ENCODE peak calls at places on chromosomes 12 and 14, in six cellular contexts. One of them, this sample, is unnamed. For H3K36me3, the result is how much of the 10 kb centered on the place peaks cover.

GRCh38 chr12:87529386-87529785 is 499.8 kb downstream of the C12orf50 start:
- DNase-seq in tibial nerve: no peak
- DNase-seq in stomach: no peak
- DNase-seq in transverse colon: no peak
- DNase-seq in ovary: no peak
- DNase-seq in H1: no peak
- DNase-seq in this sample: no peak

GRCh38 chr12:113099364-113099763 is 36.2 kb downstream of the RASAL1 start:
- DNase-seq in tibial nerve: no peak
- DNase-seq in stomach: no peak
- DNase-seq in transverse colon: no peak
- DNase-seq in ovary: no peak
- DNase-seq in H1: no peak
- DNase-seq in this sample: no peak

GRCh38 chr12:28415755-28416154 is 225.5 kb downstream of the CCDC91 start:
- DNase-seq in tibial nerve: no peak
- DNase-seq in stomach: no peak
- DNase-seq in transverse colon: no peak
- DNase-seq in ovary: no peak
- DNase-seq in H1: no peak
- DNase-seq in this sample: no peak

GRCh38 chr12:69309461-69309860 is 38.7 kb upstream of the LYZ start:
- DNase-seq in tibial nerve: no peak
- DNase-seq in stomach: no peak
- DNase-seq in transverse colon: no peak
- DNase-seq in ovary: no peak
- DNase-seq in H1: no peak
- DNase-seq in this sample: no peak

GRCh38 chr12:114933428-114934160 is 249.6 kb upstream of the TBX3 start:
- DNase-seq in tibial nerve: no peak
- DNase-seq in stomach: no peak
- DNase-seq in transverse colon: no peak
- DNase-seq in ovary: no peak
- DNase-seq in H1: no peak
- DNase-seq in this sample: no peak

GRCh38 chr14:70514168-70515069 is 20.4 kb downstream of the ADAM20 start:
- DNase-seq in tibial nerve: no peak
- DNase-seq in stomach: no peak
- DNase-seq in transverse colon: no peak
- DNase-seq in ovary: no peak
- DNase-seq in H1: no peak
- DNase-seq in this sample: no peak

GRCh38 chr12:105336411-105336810 is 5.9 kb downstream of the C12orf75 start:
- DNase-seq in tibial nerve: no peak
- DNase-seq in stomach: no peak
- DNase-seq in transverse colon: no peak
- DNase-seq in ovary: no peak
- DNase-seq in H1: no peak
- DNase-seq in this sample: peak

GRCh38 chr12:6547987-6548386 is 7.9 kb downstream of the IFFO1 start:
- DNase-seq in tibial nerve: peak
- DNase-seq in stomach: no peak
- DNase-seq in transverse colon: no peak
- DNase-seq in ovary: peak
- DNase-seq in H1: no peak
- DNase-seq in this sample: no peak

GRCh38 chr12:62684586-62685295 is 218.1 kb downstream of the MON2 start:
- DNase-seq in tibial nerve: peak
- DNase-seq in stomach: no peak
- DNase-seq in transverse colon: peak
- DNase-seq in ovary: peak
- DNase-seq in H1: no peak
- DNase-seq in this sample: peak

GRCh38 chr12:30725739-30726138 is 29.0 kb downstream of the CAPRIN2 start:
- DNase-seq in tibial nerve: no peak
- DNase-seq in stomach: no peak
- DNase-seq in transverse colon: no peak
- DNase-seq in ovary: no peak
- DNase-seq in H1: no peak
- DNase-seq in this sample: no peak

GRCh38 chr14:35287481-35288013 is 4.6 kb upstream of the PSMA6 start:
- DNase-seq in tibial nerve: no peak
- DNase-seq in stomach: peak
- DNase-seq in transverse colon: peak
- DNase-seq in ovary: no peak
- DNase-seq in H1: no peak
- DNase-seq in this sample: no peak

GRCh38 chr14:74034572-74034971 is 15.4 kb downstream of the BBOF1 start:
- DNase-seq in tibial nerve: no peak
- DNase-seq in stomach: no peak
- DNase-seq in transverse colon: no peak
- DNase-seq in ovary: no peak
- DNase-seq in H1: no peak
- DNase-seq in this sample: no peak

GRCh38 chr14:37116933-37117844 is 55.2 kb downstream of the SLC25A21 start:
- DNase-seq in tibial nerve: no peak
- DNase-seq in stomach: no peak
- DNase-seq in transverse colon: no peak
- DNase-seq in ovary: no peak
- DNase-seq in H1: no peak
- DNase-seq in this sample: no peak

GRCh38 chr12:5655120-5655519 is 223.2 kb downstream of the NTF3 start:
- DNase-seq in tibial nerve: no peak
- DNase-seq in stomach: no peak
- DNase-seq in transverse colon: no peak
- DNase-seq in ovary: no peak
- DNase-seq in H1: no peak
- DNase-seq in this sample: no peak

GRCh38 chr12:55935742-55936151 is 4.8 kb downstream of the DGKA start:
- DNase-seq in tibial nerve: no peak
- DNase-seq in stomach: no peak
- DNase-seq in transverse colon: no peak
- DNase-seq in ovary: peak
- DNase-seq in H1: no peak
- DNase-seq in this sample: no peak

DNA sequence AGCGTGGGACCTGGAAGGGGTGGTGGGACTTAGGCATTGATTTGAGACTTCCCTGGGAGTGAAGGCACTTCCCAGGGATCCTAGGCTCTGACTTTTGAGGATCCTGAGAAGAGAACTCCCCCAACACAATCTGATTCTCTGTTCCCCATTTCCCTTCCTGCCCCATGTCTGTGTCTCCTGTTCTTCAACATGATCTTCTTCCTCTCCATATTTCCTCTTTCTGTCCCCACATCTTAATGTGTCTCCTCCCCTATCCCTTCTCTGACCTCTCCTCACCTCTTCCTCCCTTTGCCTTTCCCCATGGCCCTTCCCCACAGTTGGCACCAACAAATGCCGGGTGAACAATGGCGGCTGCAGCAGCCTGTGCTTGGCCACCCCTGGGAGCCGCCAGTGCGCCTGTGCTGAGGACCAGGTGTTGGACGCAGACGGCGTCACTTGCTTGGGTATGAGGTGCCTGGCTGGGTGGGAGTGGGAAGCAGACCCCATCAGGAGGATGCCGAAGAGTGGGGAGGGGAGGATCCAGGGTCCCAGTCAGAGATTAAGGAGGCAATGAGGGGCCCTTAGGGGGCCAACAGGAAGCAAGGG is 15.2 kb upstream of the LRP1-AS start:
- DNase-seq in tibial nerve: no peak
- DNase-seq in stomach: no peak
- DNase-seq in transverse colon: no peak
- DNase-seq in ovary: no peak
- DNase-seq in H1: no peak
- DNase-seq in this sample: no peak
- H3K36me3 ChIP-seq in tibial nerve: under half
- H3K36me3 ChIP-seq in stomach: half or more
- H3K36me3 ChIP-seq in transverse colon: under half
- H3K36me3 ChIP-seq in ovary: under half
- H3K36me3 ChIP-seq in H1: half or more
- H3K36me3 ChIP-seq in this sample: half or more

DNA sequence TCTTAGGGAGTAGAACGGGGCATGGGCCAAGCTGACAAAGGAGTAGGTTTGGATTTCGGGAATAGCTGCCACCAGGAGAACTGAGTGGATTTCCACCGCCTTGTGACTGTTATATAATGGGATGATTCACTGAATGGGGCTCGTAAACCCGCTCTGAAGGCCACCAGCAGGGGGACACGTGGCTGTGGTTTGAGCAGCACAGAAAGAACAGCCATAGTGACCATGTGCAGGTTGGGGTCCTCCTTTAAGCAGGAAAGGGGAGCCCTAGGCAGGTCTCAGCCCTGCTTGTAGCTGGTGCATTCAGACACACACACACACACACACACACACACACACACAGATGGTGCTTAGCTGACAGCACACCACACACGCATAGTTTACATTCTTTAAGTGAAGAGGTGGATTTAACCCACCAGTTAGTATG is 8.6 kb upstream of the ASB2 start:
- DNase-seq in tibial nerve: no peak
- DNase-seq in stomach: no peak
- DNase-seq in transverse colon: peak
- DNase-seq in ovary: peak
- DNase-seq in H1: peak
- DNase-seq in this sample: no peak
- TF ChIP-seq EP300 in tibial nerve: peak
- TF ChIP-seq EP300 in stomach: no peak
- TF ChIP-seq EP300 in transverse colon: no peak
- TF ChIP-seq EP300 in ovary: no peak
- TF ChIP-seq EP300 in H1: no peak
- TF ChIP-seq EP300 in this sample: no peak

DNA sequence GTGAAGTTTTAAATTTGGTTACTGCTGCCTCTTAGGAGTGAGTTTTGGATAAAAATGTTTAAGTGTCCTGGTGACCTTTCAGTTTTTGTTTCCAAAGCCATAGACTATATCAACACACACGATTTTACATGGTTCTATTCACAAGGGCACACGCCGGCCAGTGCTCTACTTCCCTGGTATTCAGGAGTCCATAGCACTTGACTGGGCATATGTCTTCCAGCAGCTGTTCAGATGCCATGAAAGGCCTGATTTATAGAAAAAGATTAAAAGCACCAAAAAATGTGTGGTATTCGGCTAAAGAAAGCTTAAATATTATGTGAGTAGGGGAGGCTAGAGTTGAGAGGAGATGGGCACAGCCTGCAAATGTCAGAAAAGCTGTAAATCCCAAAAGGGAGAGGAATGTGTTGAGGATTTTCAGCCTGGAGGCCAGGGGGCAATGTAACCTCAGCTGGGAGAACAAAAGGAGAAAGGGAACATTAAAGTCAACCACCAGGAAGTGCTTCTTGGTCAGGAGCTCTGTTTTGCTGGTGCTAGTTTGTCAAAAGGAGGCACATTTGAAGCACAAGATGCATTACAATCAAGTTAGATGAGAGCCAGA is 478.4 kb downstream of the RAD51B start:
- DNase-seq in tibial nerve: no peak
- DNase-seq in stomach: no peak
- DNase-seq in transverse colon: no peak
- DNase-seq in ovary: no peak
- DNase-seq in H1: peak
- DNase-seq in this sample: no peak
- TF ChIP-seq CTCF in tibial nerve: no peak
- TF ChIP-seq CTCF in stomach: no peak
- TF ChIP-seq CTCF in transverse colon: no peak
- TF ChIP-seq CTCF in ovary: no peak
- TF ChIP-seq CTCF in H1: peak
- TF ChIP-seq CTCF in this sample: peak

DNA sequence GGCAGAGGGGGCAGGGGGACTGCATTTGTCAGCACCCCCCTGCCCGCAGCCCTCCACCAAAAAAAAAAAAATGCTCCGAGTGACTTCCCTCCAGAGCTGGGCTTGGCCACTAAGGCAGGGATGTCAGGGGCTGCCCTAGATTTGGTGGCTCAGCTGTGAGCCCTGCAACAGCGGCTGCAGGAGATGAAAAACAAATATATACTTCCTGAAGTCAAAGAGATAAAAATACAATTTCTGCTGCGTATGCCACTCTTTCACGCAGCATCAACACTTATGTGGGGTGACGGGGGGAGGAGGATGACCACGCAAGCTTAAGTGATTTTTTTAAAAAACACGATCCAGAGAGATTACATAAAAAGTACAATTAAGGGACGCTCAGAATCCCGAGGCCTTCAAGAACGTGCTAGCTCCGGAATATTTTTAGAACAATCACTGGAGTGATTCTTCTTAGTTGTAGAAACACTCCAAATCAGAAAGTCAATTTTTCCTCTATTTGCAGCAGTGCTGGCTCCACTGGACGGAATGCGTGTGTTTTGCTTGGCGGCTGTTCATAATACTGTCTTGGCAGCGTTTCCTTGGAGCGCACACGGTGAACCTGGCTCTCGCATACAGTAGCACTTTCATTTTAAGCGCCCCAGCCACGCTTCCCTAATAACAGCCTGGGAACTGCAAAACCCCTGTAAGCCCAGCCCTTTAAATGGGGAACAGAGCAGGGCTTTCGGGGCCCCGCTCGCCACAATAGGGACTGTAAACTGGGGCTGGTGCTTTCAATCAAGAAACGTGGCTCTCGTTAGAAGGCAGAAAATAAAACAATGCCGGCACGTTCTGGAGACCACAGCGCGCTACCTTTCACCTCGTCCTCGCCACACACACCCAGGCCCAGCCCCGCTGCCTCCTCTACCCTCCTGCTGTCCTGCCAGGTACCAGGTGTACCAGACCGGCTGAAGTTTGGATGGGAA is 80.1 kb downstream of the BCL11B start:
- DNase-seq in tibial nerve: peak
- DNase-seq in stomach: peak
- DNase-seq in transverse colon: peak
- DNase-seq in ovary: peak
- DNase-seq in H1: no peak
- DNase-seq in this sample: no peak
- H3K36me3 ChIP-seq in tibial nerve: under half
- H3K36me3 ChIP-seq in stomach: under half
- H3K36me3 ChIP-seq in transverse colon: under half
- H3K36me3 ChIP-seq in ovary: under half
- H3K36me3 ChIP-seq in H1: under half
- H3K36me3 ChIP-seq in this sample: under half

GRCh38 chr12:108691995-108692808 is 39.1 kb downstream of the CORO1C start:
- DNase-seq in tibial nerve: no peak
- DNase-seq in stomach: no peak
- DNase-seq in transverse colon: peak
- DNase-seq in ovary: no peak
- DNase-seq in H1: no peak
- DNase-seq in this sample: no peak
- TF ChIP-seq EP300 in tibial nerve: no peak
- TF ChIP-seq EP300 in stomach: no peak
- TF ChIP-seq EP300 in transverse colon: no peak
- TF ChIP-seq EP300 in ovary: no peak
- TF ChIP-seq EP300 in H1: no peak
- TF ChIP-seq EP300 in this sample: no peak

GRCh38 chr12:122061253-122061652 is 17.3 kb upstream of the MLXIP start:
- DNase-seq in tibial nerve: no peak
- DNase-seq in stomach: no peak
- DNase-seq in transverse colon: no peak
- DNase-seq in ovary: peak
- DNase-seq in H1: no peak
- DNase-seq in this sample: no peak
- TF ChIP-seq CTCF in tibial nerve: no peak
- TF ChIP-seq CTCF in stomach: no peak
- TF ChIP-seq CTCF in transverse colon: no peak
- TF ChIP-seq CTCF in ovary: no peak
- TF ChIP-seq CTCF in H1: no peak
- TF ChIP-seq CTCF in this sample: no peak

GRCh38 chr12:8943565-8944186 is 5.8 kb downstream of the M6PR start:
- DNase-seq in tibial nerve: no peak
- DNase-seq in stomach: no peak
- DNase-seq in transverse colon: no peak
- DNase-seq in ovary: no peak
- DNase-seq in H1: no peak
- DNase-seq in this sample: no peak
- H3K36me3 ChIP-seq in tibial nerve: under half
- H3K36me3 ChIP-seq in stomach: half or more
- H3K36me3 ChIP-seq in transverse colon: under half
- H3K36me3 ChIP-seq in ovary: under half
- H3K36me3 ChIP-seq in H1: under half
- H3K36me3 ChIP-seq in this sample: under half